ENCODE peak calls at places on chromosomes 12 and 14, in eight cellular contexts. One of them, this sample, is unnamed.
A peak's percentile ranks its signal among the peaks of the same experiment; 100 is the strongest.

GRCh38 chr12:40093512-40093911 is 12.4 kb downstream of the SLC2A13 start:
- DNase-seq in GM12878: no peak
- DNase-seq in H1: no peak
- DNase-seq in endothelial cell of umbilical vein: no peak
- DNase-seq in HCT116: no peak
- DNase-seq in SK-N-SH: no peak
- DNase-seq in HepG2: no peak
- DNase-seq in K562: no peak
- DNase-seq in this sample: no peak

GRCh38 chr14:61260939-61261776 is 20.0 kb downstream of the TMEM30B start:
- DNase-seq in GM12878: no peak
- DNase-seq in H1: no peak
- DNase-seq in endothelial cell of umbilical vein: no peak
- DNase-seq in HCT116: peak; percentile 65
- DNase-seq in SK-N-SH: no peak
- DNase-seq in HepG2: peak; percentile 13
- DNase-seq in K562: no peak
- DNase-seq in this sample: no peak

GRCh38 chr14:76917158-76917596 is 91.0 kb downstream of the LRRC74A start:
- DNase-seq in GM12878: no peak
- DNase-seq in H1: peak; percentile 56
- DNase-seq in endothelial cell of umbilical vein: peak; percentile 75
- DNase-seq in HCT116: peak; percentile 81
- DNase-seq in SK-N-SH: peak; percentile 67
- DNase-seq in HepG2: peak; percentile 80
- DNase-seq in K562: peak; percentile 51
- DNase-seq in this sample: no peak

GRCh38 chr14:64549805-64550538 is at the start of gene PPP1R36:
- DNase-seq in GM12878: no peak
- DNase-seq in H1: no peak
- DNase-seq in endothelial cell of umbilical vein: no peak
- DNase-seq in HCT116: no peak
- DNase-seq in SK-N-SH: peak; percentile 71
- DNase-seq in HepG2: no peak
- DNase-seq in K562: no peak
- DNase-seq in this sample: no peak

GRCh38 chr12:27682534-27682933 is 13.7 kb upstream of the REP15 start:
- DNase-seq in GM12878: no peak
- DNase-seq in H1: no peak
- DNase-seq in endothelial cell of umbilical vein: no peak
- DNase-seq in HCT116: no peak
- DNase-seq in SK-N-SH: no peak
- DNase-seq in HepG2: no peak
- DNase-seq in K562: no peak
- DNase-seq in this sample: no peak

GRCh38 chr12:120367252-120367923 is 1.6 kb downstream of the MSI1 start:
- DNase-seq in GM12878: no peak
- DNase-seq in H1: no peak
- DNase-seq in endothelial cell of umbilical vein: no peak
- DNase-seq in HCT116: no peak
- DNase-seq in SK-N-SH: peak; percentile 70
- DNase-seq in HepG2: no peak
- DNase-seq in K562: peak; percentile 41
- DNase-seq in this sample: no peak

GRCh38 chr12:16350682-16351081 is 3.2 kb downstream of the MGST1 start:
- DNase-seq in GM12878: no peak
- DNase-seq in H1: no peak
- DNase-seq in endothelial cell of umbilical vein: no peak
- DNase-seq in HCT116: peak; percentile 75
- DNase-seq in SK-N-SH: no peak
- DNase-seq in HepG2: peak; percentile 28
- DNase-seq in K562: no peak
- DNase-seq in this sample: no peak

GRCh38 chr14:73365727-73366126 is 92.6 kb downstream of the NUMB start:
- DNase-seq in GM12878: no peak
- DNase-seq in H1: no peak
- DNase-seq in endothelial cell of umbilical vein: no peak
- DNase-seq in HCT116: no peak
- DNase-seq in SK-N-SH: no peak
- DNase-seq in HepG2: peak; percentile 76
- DNase-seq in K562: no peak
- DNase-seq in this sample: no peak

GRCh38 chr12:18403182-18403581 is 141.9 kb downstream of the PIK3C2G start:
- DNase-seq in GM12878: no peak
- DNase-seq in H1: no peak
- DNase-seq in endothelial cell of umbilical vein: no peak
- DNase-seq in HCT116: no peak
- DNase-seq in SK-N-SH: no peak
- DNase-seq in HepG2: no peak
- DNase-seq in K562: no peak
- DNase-seq in this sample: no peak

GRCh38 chr12:120468271-120468845 is 1.2 kb downstream of the SRSF9 start:
- DNase-seq in GM12878: no peak
- DNase-seq in H1: no peak
- DNase-seq in endothelial cell of umbilical vein: no peak
- DNase-seq in HCT116: no peak
- DNase-seq in SK-N-SH: peak; percentile 65
- DNase-seq in HepG2: peak; percentile 44
- DNase-seq in K562: no peak
- DNase-seq in this sample: no peak

GRCh38 chr14:74756326-74756725 is 6.8 kb upstream of the YLPM1 start:
- DNase-seq in GM12878: no peak
- DNase-seq in H1: no peak
- DNase-seq in endothelial cell of umbilical vein: no peak
- DNase-seq in HCT116: no peak
- DNase-seq in SK-N-SH: no peak
- DNase-seq in HepG2: peak; percentile 28
- DNase-seq in K562: no peak
- DNase-seq in this sample: no peak

GRCh38 chr12:94676011-94676709 is 25.8 kb upstream of the TMCC3 start:
- DNase-seq in GM12878: peak; percentile 65
- DNase-seq in H1: no peak
- DNase-seq in endothelial cell of umbilical vein: peak; percentile 84
- DNase-seq in HCT116: no peak
- DNase-seq in SK-N-SH: no peak
- DNase-seq in HepG2: no peak
- DNase-seq in K562: no peak
- DNase-seq in this sample: no peak

GRCh38 chr14:93239869-93240677 is 33.0 kb downstream of the UBR7 start:
- DNase-seq in GM12878: no peak
- DNase-seq in H1: no peak
- DNase-seq in endothelial cell of umbilical vein: no peak
- DNase-seq in HCT116: peak; percentile 57
- DNase-seq in SK-N-SH: no peak
- DNase-seq in HepG2: no peak
- DNase-seq in K562: no peak
- DNase-seq in this sample: no peak

GRCh38 chr12:32444895-32445294 is 45.5 kb downstream of the FGD4 start:
- DNase-seq in GM12878: no peak
- DNase-seq in H1: no peak
- DNase-seq in endothelial cell of umbilical vein: peak; percentile 93
- DNase-seq in HCT116: peak; percentile 86
- DNase-seq in SK-N-SH: no peak
- DNase-seq in HepG2: peak; percentile 85
- DNase-seq in K562: no peak
- DNase-seq in this sample: no peak

GRCh38 chr12:5921027-5921909 is 23.8 kb downstream of the ANO2 start:
- DNase-seq in GM12878: no peak
- DNase-seq in H1: no peak
- DNase-seq in endothelial cell of umbilical vein: no peak
- DNase-seq in HCT116: no peak
- DNase-seq in SK-N-SH: no peak
- DNase-seq in HepG2: no peak
- DNase-seq in K562: no peak
- DNase-seq in this sample: no peak

GRCh38 chr12:34387711-34388635 is 365.7 kb downstream of the ALG10 start:
- DNase-seq in GM12878: no peak
- DNase-seq in H1: no peak
- DNase-seq in endothelial cell of umbilical vein: no peak
- DNase-seq in HCT116: no peak
- DNase-seq in SK-N-SH: no peak
- DNase-seq in HepG2: no peak
- DNase-seq in K562: no peak
- DNase-seq in this sample: no peak

DNA sequence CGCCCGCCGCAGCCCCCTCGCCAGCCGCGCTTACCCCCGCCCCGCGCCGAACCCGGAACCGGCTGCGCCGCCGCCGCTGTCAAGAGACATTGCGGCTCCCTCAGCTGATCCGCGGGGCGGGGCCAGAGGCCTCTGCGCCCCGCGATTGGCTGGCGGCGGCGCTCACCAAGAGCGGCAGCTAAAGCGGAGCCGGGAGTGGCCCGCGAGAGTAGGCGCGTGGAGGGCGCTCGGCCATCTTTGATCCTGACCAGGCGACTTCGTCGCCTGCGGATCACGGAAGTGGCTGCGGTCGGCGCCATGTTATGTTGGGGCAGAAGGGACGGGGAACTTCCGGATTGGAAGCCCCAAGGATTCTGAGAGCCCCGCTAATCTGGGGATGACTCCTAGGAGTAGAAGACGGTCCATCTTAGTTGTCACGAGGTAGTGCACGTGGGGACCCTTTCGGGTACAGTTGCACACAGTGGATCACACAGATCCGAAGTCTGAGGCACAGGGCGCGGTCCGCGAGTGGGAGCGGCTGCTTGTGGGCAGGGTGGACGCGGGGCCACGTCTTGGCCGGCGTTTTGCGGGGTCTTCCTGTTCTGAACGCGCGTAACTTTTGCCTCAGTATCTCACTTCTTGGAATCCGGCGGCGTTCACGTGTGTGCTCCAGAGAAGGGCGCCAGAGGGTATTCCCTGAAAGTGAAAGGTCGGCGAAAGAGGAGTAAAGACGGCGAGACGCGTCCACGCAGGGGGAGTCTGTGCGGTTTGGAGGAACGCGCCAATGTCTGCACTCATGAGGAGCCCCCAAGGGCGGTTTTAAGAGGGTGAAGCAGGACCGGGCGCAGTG is at the start of gene CHFR:
- DNase-seq in GM12878: peak; percentile 77
- DNase-seq in H1: peak; percentile 94
- DNase-seq in endothelial cell of umbilical vein: peak; percentile 97
- DNase-seq in HCT116: no peak
- DNase-seq in SK-N-SH: peak; percentile 97
- DNase-seq in HepG2: peak; percentile 94
- DNase-seq in K562: peak; percentile 96
- DNase-seq in this sample: no peak
- TF ChIP-seq POLR2AphosphoS5 in GM12878: peak; percentile 92
- TF ChIP-seq POLR2AphosphoS5 in H1: peak; percentile 54
- TF ChIP-seq POLR2AphosphoS5 in endothelial cell of umbilical vein: peak; percentile 59
- TF ChIP-seq POLR2AphosphoS5 in HCT116: no peak
- TF ChIP-seq POLR2AphosphoS5 in SK-N-SH: peak; percentile 91
- TF ChIP-seq POLR2AphosphoS5 in HepG2: peak; percentile 85
- TF ChIP-seq POLR2AphosphoS5 in K562: no peak
- TF ChIP-seq POLR2AphosphoS5 in this sample: no peak

GRCh38 chr12:47882796-47883546 is 21.8 kb downstream of the VDR start:
- DNase-seq in GM12878: peak; percentile 77
- DNase-seq in H1: no peak
- DNase-seq in endothelial cell of umbilical vein: no peak
- DNase-seq in HCT116: no peak
- DNase-seq in SK-N-SH: peak; percentile 48
- DNase-seq in HepG2: no peak
- DNase-seq in K562: no peak
- DNase-seq in this sample: no peak
- H3K9ac ChIP-seq in GM12878: peak overlapping the region; percentile 59
- H3K9ac ChIP-seq in H1: no peak overlapping the region
- H3K9ac ChIP-seq in endothelial cell of umbilical vein: no peak overlapping the region
- H3K9ac ChIP-seq in HCT116: no peak overlapping the region
- H3K9ac ChIP-seq in SK-N-SH: no peak overlapping the region
- H3K9ac ChIP-seq in HepG2: no peak overlapping the region
- H3K9ac ChIP-seq in K562: peak overlapping the region; percentile 30
- H3K9ac ChIP-seq in this sample: no peak overlapping the region

GRCh38 chr12:53752651-53753050 is 872 bp upstream of the CISTR start:
- DNase-seq in GM12878: no peak
- DNase-seq in H1: no peak
- DNase-seq in endothelial cell of umbilical vein: no peak
- DNase-seq in HCT116: no peak
- DNase-seq in SK-N-SH: no peak
- DNase-seq in HepG2: no peak
- DNase-seq in K562: no peak
- DNase-seq in this sample: no peak

GRCh38 chr12:53751336-53752191 is at the start of gene CISTR:
- DNase-seq in GM12878: no peak
- DNase-seq in H1: no peak
- DNase-seq in endothelial cell of umbilical vein: no peak
- DNase-seq in HCT116: no peak
- DNase-seq in SK-N-SH: peak; percentile 66
- DNase-seq in HepG2: no peak
- DNase-seq in K562: peak; percentile 28
- DNase-seq in this sample: no peak

GRCh38 chr12:53752192-53752601 is 418 bp upstream of the CISTR start:
- DNase-seq in GM12878: no peak
- DNase-seq in H1: no peak
- DNase-seq in endothelial cell of umbilical vein: no peak
- DNase-seq in HCT116: no peak
- DNase-seq in SK-N-SH: no peak
- DNase-seq in HepG2: no peak
- DNase-seq in K562: no peak
- DNase-seq in this sample: no peak

GRCh38 chr12:53749986-53750811 is 1.6 kb downstream of the CISTR start:
- DNase-seq in GM12878: no peak
- DNase-seq in H1: no peak
- DNase-seq in endothelial cell of umbilical vein: no peak
- DNase-seq in HCT116: no peak
- DNase-seq in SK-N-SH: no peak
- DNase-seq in HepG2: no peak
- DNase-seq in K562: no peak
- DNase-seq in this sample: no peak

DNA sequence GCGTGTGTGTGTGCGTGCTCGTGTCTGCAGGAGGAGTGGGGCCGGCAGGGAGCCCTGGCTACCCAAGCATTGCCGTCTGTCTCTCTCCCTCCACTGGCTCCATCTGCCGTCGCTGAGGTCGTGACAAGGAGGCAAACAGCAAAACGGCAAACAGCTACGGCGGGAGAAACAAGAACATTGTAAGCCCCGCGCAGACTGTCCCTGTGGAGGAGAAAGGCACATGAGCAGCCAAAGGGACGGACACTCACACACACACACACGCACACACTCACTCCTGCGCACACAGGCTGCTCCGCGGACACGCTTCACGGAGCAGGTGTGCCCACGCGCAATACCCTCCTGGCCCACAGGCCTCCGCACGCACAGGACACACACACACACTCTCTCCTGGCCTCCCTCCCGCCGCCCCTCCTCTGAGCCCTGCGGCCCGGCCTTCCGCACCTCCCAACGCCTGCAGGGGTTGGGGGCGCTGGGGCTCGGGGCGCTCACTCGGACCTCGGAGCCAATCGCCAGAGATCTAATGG is 905 bp downstream of the CISTR start:
- DNase-seq in GM12878: no peak
- DNase-seq in H1: no peak
- DNase-seq in endothelial cell of umbilical vein: no peak
- DNase-seq in HCT116: no peak
- DNase-seq in SK-N-SH: peak; percentile 57
- DNase-seq in HepG2: no peak
- DNase-seq in K562: peak; percentile 26
- DNase-seq in this sample: no peak
- H3K27ac ChIP-seq in GM12878: peak overlapping the region; percentile 14
- H3K27ac ChIP-seq in H1: no peak overlapping the region
- H3K27ac ChIP-seq in endothelial cell of umbilical vein: no peak overlapping the region
- H3K27ac ChIP-seq in HCT116: no peak overlapping the region
- H3K27ac ChIP-seq in SK-N-SH: no peak overlapping the region
- H3K27ac ChIP-seq in HepG2: no peak overlapping the region
- H3K27ac ChIP-seq in K562: no peak overlapping the region
- H3K27ac ChIP-seq in this sample: no peak overlapping the region

GRCh38 chr14:102781063-102781462 is 3.8 kb downstream of the TRAF3 start:
- DNase-seq in GM12878: no peak
- DNase-seq in H1: no peak
- DNase-seq in endothelial cell of umbilical vein: no peak
- DNase-seq in HCT116: no peak
- DNase-seq in SK-N-SH: no peak
- DNase-seq in HepG2: no peak
- DNase-seq in K562: no peak
- DNase-seq in this sample: no peak
- TF ChIP-seq POLR2AphosphoS5 in GM12878: peak; percentile 62
- TF ChIP-seq POLR2AphosphoS5 in H1: no peak
- TF ChIP-seq POLR2AphosphoS5 in endothelial cell of umbilical vein: no peak
- TF ChIP-seq POLR2AphosphoS5 in HCT116: no peak
- TF ChIP-seq POLR2AphosphoS5 in SK-N-SH: no peak
- TF ChIP-seq POLR2AphosphoS5 in HepG2: no peak
- TF ChIP-seq POLR2AphosphoS5 in K562: no peak
- TF ChIP-seq POLR2AphosphoS5 in this sample: no peak